ENCODE peak calls at places on chromosomes 2 and 18, in seven cellular contexts. Q is CD4-positive, alpha-beta memory T cell; P is stimulated activated CD8-positive, alpha-beta memory T cell treated with anti-CD3 and anti-CD28 coated beads, Interleukin-7, amount 100 ng/mL, for 24 hours; I is GM12891; X is pulmonary artery endothelial cell; N is GM04503; D is NCI-H460. M is an unnamed sample.

GRCh38 chr2:10901160-10901559 is 10.6 kb upstream of the KCNF1 start:
- DNase-seq in Q (no peak), P (no peak), I (no peak), X (no peak), N (no peak), D (peak; percentile 15), M (no peak)

GRCh38 chr18:13548944-13549878 is 177.1 kb downstream of the FAM210A start:
- DNase-seq in Q (no peak), P (no peak), I (peak; percentile 35), X (no peak), N (no peak), D (no peak), M (no peak)

GRCh38 chr2:227301523-227301922 is 23.5 kb upstream of the MFF start:
- DNase-seq in Q (no peak), P (no peak), I (no peak), X (no peak), N (no peak), D (no peak), M (no peak)

GRCh38 chr2:54570925-54571694 is 115.0 kb downstream of the SPTBN1 start:
- DNase-seq in Q (peak; percentile 63), P (peak; percentile 55), I (no peak), X (no peak), N (peak; percentile 76), D (peak; percentile 78), M (no peak)

GRCh38 chr18:55509631-55510372 is 78.2 kb downstream of the TCF4 start:
- DNase-seq in Q (no peak), P (no peak), I (peak; percentile 23), X (peak; percentile 86), N (no peak), D (no peak), M (no peak)

GRCh38 chr18:48328473-48329205 is 80.5 kb downstream of the ZBTB7C start:
- DNase-seq in Q (no peak), P (no peak), I (no peak), X (no peak), N (no peak), D (no peak), M (no peak)

GRCh38 chr18:49072524-49072934 is 121.8 kb upstream of the SMAD7 start:
- DNase-seq in Q (no peak), P (no peak), I (no peak), X (no peak), N (no peak), D (no peak), M (no peak)

GRCh38 chr2:14125561-14125960 is 507.0 kb upstream of the LRATD1 start:
- DNase-seq in Q (no peak), P (no peak), I (no peak), X (no peak), N (no peak), D (no peak), M (no peak)

M was measured in activated CD4-positive, CD25-positive, alpha-beta regulatory T cell treated with anti-CD3 and anti-CD28 coated beads, Interleukin-2, amount 50 U/mL, for 16 hours.